ENCODE peak calls at places on chromosome 10, in six cellular contexts. One of them, this sample, is unnamed.

GRCh38 chr10:59905735-59906416 is 480 bp downstream of the CCDC6 start:
- DNase-seq in left ventricle myocardium inferior: no peak
- DNase-seq in stimulated activated CD8-positive, alpha-beta memory T cell treated with anti-CD3 and anti-CD28 coated beads, Interleukin-15, amount 100 ng/mL, for 24 hours: no peak
- DNase-seq in A172: no peak
- DNase-seq in cardiac fibroblast: no peak
- DNase-seq in GM23338: no peak
- DNase-seq in this sample: no peak

GRCh38 chr10:6924166-6924565 is 344.1 kb upstream of the PRKCQ start:
- DNase-seq in A172: peak; percentile 75
- DNase-seq in stimulated activated CD8-positive, alpha-beta memory T cell treated with anti-CD3 and anti-CD28 coated beads, Interleukin-15, amount 100 ng/mL, for 24 hours: no peak
- DNase-seq in cardiac fibroblast: peak; percentile 51
- DNase-seq in left ventricle myocardium inferior: no peak
- DNase-seq in GM23338: no peak
- DNase-seq in this sample: no peak

GRCh38 chr10:52877453-52877852 is 104.9 kb upstream of the MBL2 start:
- DNase-seq in A172: no peak
- DNase-seq in GM23338: no peak
- DNase-seq in cardiac fibroblast: no peak
- DNase-seq in left ventricle myocardium inferior: no peak
- DNase-seq in stimulated activated CD8-positive, alpha-beta memory T cell treated with anti-CD3 and anti-CD28 coated beads, Interleukin-15, amount 100 ng/mL, for 24 hours: no peak
- DNase-seq in this sample: no peak

GRCh38 chr10:1671366-1672000 is 65.8 kb downstream of the ADARB2 start:
- DNase-seq in A172: no peak
- DNase-seq in cardiac fibroblast: no peak
- DNase-seq in GM23338: no peak
- DNase-seq in stimulated activated CD8-positive, alpha-beta memory T cell treated with anti-CD3 and anti-CD28 coated beads, Interleukin-15, amount 100 ng/mL, for 24 hours: no peak
- DNase-seq in left ventricle myocardium inferior: no peak
- DNase-seq in this sample: no peak

GRCh38 chr10:69124558-69125121 is 662 bp downstream of the VPS26A start:
- DNase-seq in A172: peak; percentile 65
- DNase-seq in GM23338: peak; percentile 69
- DNase-seq in cardiac fibroblast: peak; percentile 64
- DNase-seq in left ventricle myocardium inferior: peak; percentile 34
- DNase-seq in stimulated activated CD8-positive, alpha-beta memory T cell treated with anti-CD3 and anti-CD28 coated beads, Interleukin-15, amount 100 ng/mL, for 24 hours: no peak
- DNase-seq in this sample: peak; percentile 41

GRCh38 chr10:126569513-126570447 is 100.7 kb downstream of the C10orf90 start:
- DNase-seq in A172: peak; percentile 43
- DNase-seq in stimulated activated CD8-positive, alpha-beta memory T cell treated with anti-CD3 and anti-CD28 coated beads, Interleukin-15, amount 100 ng/mL, for 24 hours: no peak
- DNase-seq in cardiac fibroblast: peak; percentile 68
- DNase-seq in left ventricle myocardium inferior: no peak
- DNase-seq in GM23338: no peak
- DNase-seq in this sample: no peak

GRCh38 chr10:94225589-94225988 is 137.2 kb downstream of the NOC3L start:
- DNase-seq in cardiac fibroblast: no peak
- DNase-seq in A172: peak; percentile 8
- DNase-seq in left ventricle myocardium inferior: no peak
- DNase-seq in stimulated activated CD8-positive, alpha-beta memory T cell treated with anti-CD3 and anti-CD28 coated beads, Interleukin-15, amount 100 ng/mL, for 24 hours: no peak
- DNase-seq in GM23338: peak; percentile 56
- DNase-seq in this sample: no peak

GRCh38 chr10:113899952-113900598 is 45.6 kb downstream of the NHLRC2 start:
- DNase-seq in GM23338: no peak
- DNase-seq in A172: no peak
- DNase-seq in stimulated activated CD8-positive, alpha-beta memory T cell treated with anti-CD3 and anti-CD28 coated beads, Interleukin-15, amount 100 ng/mL, for 24 hours: no peak
- DNase-seq in left ventricle myocardium inferior: no peak
- DNase-seq in cardiac fibroblast: peak; percentile 24
- DNase-seq in this sample: no peak

GRCh38 chr10:112209534-112210200 is 26.1 kb upstream of the GPAM start:
- DNase-seq in cardiac fibroblast: peak; percentile 3
- DNase-seq in stimulated activated CD8-positive, alpha-beta memory T cell treated with anti-CD3 and anti-CD28 coated beads, Interleukin-15, amount 100 ng/mL, for 24 hours: no peak
- DNase-seq in A172: no peak
- DNase-seq in GM23338: no peak
- DNase-seq in left ventricle myocardium inferior: no peak
- DNase-seq in this sample: no peak

GRCh38 chr10:26555719-26556368 is 117.7 kb downstream of the APBB1IP start:
- DNase-seq in GM23338: no peak
- DNase-seq in left ventricle myocardium inferior: peak; percentile 30
- DNase-seq in stimulated activated CD8-positive, alpha-beta memory T cell treated with anti-CD3 and anti-CD28 coated beads, Interleukin-15, amount 100 ng/mL, for 24 hours: no peak
- DNase-seq in A172: peak; percentile 11
- DNase-seq in cardiac fibroblast: peak; percentile 87
- DNase-seq in this sample: no peak